ENCODE peak calls at places on chromosomes 3 and 15, in four cellular contexts. One of them, this sample, is unnamed.

GRCh38 chr3:170862618-170863374 is 7.2 kb downstream of the RPL22L1 start:
- DNase-seq in KBM-7: peak
- DNase-seq in HTR-8/SVneo: no peak
- DNase-seq in HFF-Myc: no peak
- DNase-seq in this sample: no peak

GRCh38 chr15:63514533-63514943 is 10.1 kb downstream of the USP3 start:
- DNase-seq in HFF-Myc: no peak
- DNase-seq in KBM-7: peak
- DNase-seq in HTR-8/SVneo: no peak
- DNase-seq in this sample: peak

GRCh38 chr15:27842526-27842925 is 256.6 kb downstream of the OCA2 start:
- DNase-seq in KBM-7: no peak
- DNase-seq in HFF-Myc: no peak
- DNase-seq in HTR-8/SVneo: no peak
- DNase-seq in this sample: no peak

GRCh38 chr15:82043130-82043673 is 2.6 kb downstream of the MEX3B start:
- DNase-seq in HTR-8/SVneo: no peak
- DNase-seq in HFF-Myc: no peak
- DNase-seq in KBM-7: peak
- DNase-seq in this sample: no peak

GRCh38 chr3:9020396-9020795 is 57.1 kb upstream of the RAD18 start:
- DNase-seq in HFF-Myc: no peak
- DNase-seq in HTR-8/SVneo: no peak
- DNase-seq in KBM-7: no peak
- DNase-seq in this sample: no peak

GRCh38 chr15:99058421-99058870 is 46.4 kb upstream of the SYNM start:
- DNase-seq in HTR-8/SVneo: no peak
- DNase-seq in HFF-Myc: no peak
- DNase-seq in KBM-7: no peak
- DNase-seq in this sample: peak

GRCh38 chr15:97645758-97646157 is 314.7 kb upstream of the ARRDC4 start:
- DNase-seq in HTR-8/SVneo: no peak
- DNase-seq in KBM-7: no peak
- DNase-seq in HFF-Myc: no peak
- DNase-seq in this sample: no peak

GRCh38 chr3:15682766-15683165 is 81.2 kb downstream of the BTD start:
- DNase-seq in HTR-8/SVneo: no peak
- DNase-seq in HFF-Myc: no peak
- DNase-seq in KBM-7: peak
- DNase-seq in this sample: no peak

GRCh38 chr15:67103432-67103831 is 38.0 kb downstream of the SMAD3 start:
- DNase-seq in KBM-7: no peak
- DNase-seq in HFF-Myc: no peak
- DNase-seq in HTR-8/SVneo: no peak
- DNase-seq in this sample: no peak

GRCh38 chr15:79209690-79210089 is 72.8 kb upstream of the ANKRD34C start:
- DNase-seq in HFF-Myc: no peak
- DNase-seq in KBM-7: no peak
- DNase-seq in HTR-8/SVneo: no peak
- DNase-seq in this sample: no peak

GRCh38 chr3:143002083-143002712 is 828 bp downstream of the U2SURP start:
- DNase-seq in HFF-Myc: no peak
- DNase-seq in HTR-8/SVneo: no peak
- DNase-seq in KBM-7: peak
- DNase-seq in this sample: no peak

This sample was measured in PC-9.